ENCODE peak calls at places on chromosomes 1 and 21, in ten cellular contexts. One of them, this sample, is unnamed.

GRCh38 chr1:24551290-24551859 is 4.5 kb upstream of the NCMAP start:
- DNase-seq in COLO829: no peak
- DNase-seq in fibroblast of the conjunctiva: no peak
- DNase-seq in Ammon's horn: no peak
- DNase-seq in stimulated activated CD4-positive, alpha-beta T cell treated with anti-CD3 and anti-CD28 coated beads, Interleukin-4, amount 100 ng/mL, for 1 hour: no peak
- DNase-seq in Caki2: no peak
- DNase-seq in stimulated activated CD8-positive, alpha-beta memory T cell treated with anti-CD3 and anti-CD28 coated beads, Interleukin-2, amount 100 ng/mL, for 48 hours: no peak
- DNase-seq in fibroblast of lung: no peak
- DNase-seq in astrocyte of the spinal cord: no peak
- DNase-seq in GM23338: no peak
- DNase-seq in this sample: no peak

GRCh38 chr1:67723620-67724019 is 38.6 kb downstream of the GADD45A start:
- DNase-seq in COLO829: no peak
- DNase-seq in fibroblast of the conjunctiva: no peak
- DNase-seq in Ammon's horn: no peak
- DNase-seq in stimulated activated CD4-positive, alpha-beta T cell treated with anti-CD3 and anti-CD28 coated beads, Interleukin-4, amount 100 ng/mL, for 1 hour: no peak
- DNase-seq in Caki2: peak; percentile 59
- DNase-seq in stimulated activated CD8-positive, alpha-beta memory T cell treated with anti-CD3 and anti-CD28 coated beads, Interleukin-2, amount 100 ng/mL, for 48 hours: no peak
- DNase-seq in fibroblast of lung: peak; percentile 87
- DNase-seq in astrocyte of the spinal cord: peak; percentile 58
- DNase-seq in GM23338: no peak
- DNase-seq in this sample: no peak

GRCh38 chr1:34924759-34925555 is 4.5 kb downstream of the DLGAP3 start:
- DNase-seq in COLO829: peak; percentile 80
- DNase-seq in fibroblast of the conjunctiva: peak; percentile 5
- DNase-seq in Ammon's horn: no peak
- DNase-seq in stimulated activated CD4-positive, alpha-beta T cell treated with anti-CD3 and anti-CD28 coated beads, Interleukin-4, amount 100 ng/mL, for 1 hour: peak; percentile 54
- DNase-seq in Caki2: peak; percentile 38
- DNase-seq in stimulated activated CD8-positive, alpha-beta memory T cell treated with anti-CD3 and anti-CD28 coated beads, Interleukin-2, amount 100 ng/mL, for 48 hours: peak; percentile 37
- DNase-seq in fibroblast of lung: peak; percentile 50
- DNase-seq in astrocyte of the spinal cord: peak; percentile 52
- DNase-seq in GM23338: peak; percentile 91
- DNase-seq in this sample: no peak

GRCh38 chr1:215273838-215274516 is 191.4 kb downstream of the KCNK2 start:
- DNase-seq in COLO829: peak; percentile 82
- DNase-seq in fibroblast of the conjunctiva: peak; percentile 21
- DNase-seq in Ammon's horn: no peak
- DNase-seq in stimulated activated CD4-positive, alpha-beta T cell treated with anti-CD3 and anti-CD28 coated beads, Interleukin-4, amount 100 ng/mL, for 1 hour: no peak
- DNase-seq in Caki2: no peak
- DNase-seq in stimulated activated CD8-positive, alpha-beta memory T cell treated with anti-CD3 and anti-CD28 coated beads, Interleukin-2, amount 100 ng/mL, for 48 hours: no peak
- DNase-seq in fibroblast of lung: peak; percentile 94
- DNase-seq in astrocyte of the spinal cord: peak; percentile 85
- DNase-seq in GM23338: no peak
- DNase-seq in this sample: peak; percentile 21

GRCh38 chr1:71561729-71562128 is 480.9 kb upstream of the ZRANB2 start:
- DNase-seq in COLO829: peak; percentile 73
- DNase-seq in fibroblast of the conjunctiva: peak; percentile 23
- DNase-seq in Ammon's horn: no peak
- DNase-seq in stimulated activated CD4-positive, alpha-beta T cell treated with anti-CD3 and anti-CD28 coated beads, Interleukin-4, amount 100 ng/mL, for 1 hour: no peak
- DNase-seq in Caki2: no peak
- DNase-seq in stimulated activated CD8-positive, alpha-beta memory T cell treated with anti-CD3 and anti-CD28 coated beads, Interleukin-2, amount 100 ng/mL, for 48 hours: no peak
- DNase-seq in fibroblast of lung: peak; percentile 86
- DNase-seq in astrocyte of the spinal cord: peak; percentile 86
- DNase-seq in GM23338: no peak
- DNase-seq in this sample: no peak

GRCh38 chr1:116268211-116268610 is 104.8 kb upstream of the ATP1A1 start:
- DNase-seq in COLO829: no peak
- DNase-seq in fibroblast of the conjunctiva: peak; percentile 17
- DNase-seq in Ammon's horn: peak; percentile 40
- DNase-seq in stimulated activated CD4-positive, alpha-beta T cell treated with anti-CD3 and anti-CD28 coated beads, Interleukin-4, amount 100 ng/mL, for 1 hour: peak; percentile 9
- DNase-seq in Caki2: peak; percentile 65
- DNase-seq in stimulated activated CD8-positive, alpha-beta memory T cell treated with anti-CD3 and anti-CD28 coated beads, Interleukin-2, amount 100 ng/mL, for 48 hours: no peak
- DNase-seq in fibroblast of lung: no peak
- DNase-seq in astrocyte of the spinal cord: no peak
- DNase-seq in GM23338: no peak
- DNase-seq in this sample: no peak

GRCh38 chr1:245155186-245156040 is 628 bp downstream of the KIF26B start:
- DNase-seq in COLO829: no peak
- DNase-seq in fibroblast of the conjunctiva: no peak
- DNase-seq in Ammon's horn: no peak
- DNase-seq in stimulated activated CD4-positive, alpha-beta T cell treated with anti-CD3 and anti-CD28 coated beads, Interleukin-4, amount 100 ng/mL, for 1 hour: peak; percentile 6
- DNase-seq in Caki2: peak; percentile 32
- DNase-seq in stimulated activated CD8-positive, alpha-beta memory T cell treated with anti-CD3 and anti-CD28 coated beads, Interleukin-2, amount 100 ng/mL, for 48 hours: no peak
- DNase-seq in fibroblast of lung: peak; percentile 40
- DNase-seq in astrocyte of the spinal cord: peak; percentile 46
- DNase-seq in GM23338: peak; percentile 60
- DNase-seq in this sample: no peak

GRCh38 chr1:27626031-27626935 is 8.7 kb downstream of the FGR start:
- DNase-seq in COLO829: no peak
- DNase-seq in fibroblast of the conjunctiva: no peak
- DNase-seq in Ammon's horn: no peak
- DNase-seq in stimulated activated CD4-positive, alpha-beta T cell treated with anti-CD3 and anti-CD28 coated beads, Interleukin-4, amount 100 ng/mL, for 1 hour: no peak
- DNase-seq in Caki2: no peak
- DNase-seq in stimulated activated CD8-positive, alpha-beta memory T cell treated with anti-CD3 and anti-CD28 coated beads, Interleukin-2, amount 100 ng/mL, for 48 hours: no peak
- DNase-seq in fibroblast of lung: no peak
- DNase-seq in astrocyte of the spinal cord: no peak
- DNase-seq in GM23338: no peak
- DNase-seq in this sample: no peak

GRCh38 chr1:179293340-179294327 is at the start of gene SOAT1:
- DNase-seq in COLO829: peak; percentile 88
- DNase-seq in fibroblast of the conjunctiva: peak; percentile 82
- DNase-seq in Ammon's horn: peak; percentile 95
- DNase-seq in stimulated activated CD4-positive, alpha-beta T cell treated with anti-CD3 and anti-CD28 coated beads, Interleukin-4, amount 100 ng/mL, for 1 hour: peak; percentile 93
- DNase-seq in Caki2: peak; percentile 93
- DNase-seq in stimulated activated CD8-positive, alpha-beta memory T cell treated with anti-CD3 and anti-CD28 coated beads, Interleukin-2, amount 100 ng/mL, for 48 hours: peak; percentile 95
- DNase-seq in fibroblast of lung: peak; percentile 90
- DNase-seq in astrocyte of the spinal cord: peak; percentile 92
- DNase-seq in GM23338: peak; percentile 96
- DNase-seq in this sample: peak; percentile 70

GRCh38 chr1:17606826-17607440 is 67.4 kb downstream of the ARHGEF10L start:
- DNase-seq in COLO829: peak; percentile 44
- DNase-seq in fibroblast of the conjunctiva: no peak
- DNase-seq in Ammon's horn: peak; percentile 79
- DNase-seq in stimulated activated CD4-positive, alpha-beta T cell treated with anti-CD3 and anti-CD28 coated beads, Interleukin-4, amount 100 ng/mL, for 1 hour: peak; percentile 24
- DNase-seq in Caki2: peak; percentile 46
- DNase-seq in stimulated activated CD8-positive, alpha-beta memory T cell treated with anti-CD3 and anti-CD28 coated beads, Interleukin-2, amount 100 ng/mL, for 48 hours: peak; percentile 38
- DNase-seq in fibroblast of lung: peak; percentile 35
- DNase-seq in astrocyte of the spinal cord: peak; percentile 63
- DNase-seq in GM23338: peak; percentile 94
- DNase-seq in this sample: no peak

GRCh38 chr1:109910963-109911798 is 532 bp downstream of the CSF1 start:
- DNase-seq in COLO829: no peak
- DNase-seq in fibroblast of the conjunctiva: no peak
- DNase-seq in Ammon's horn: no peak
- DNase-seq in stimulated activated CD4-positive, alpha-beta T cell treated with anti-CD3 and anti-CD28 coated beads, Interleukin-4, amount 100 ng/mL, for 1 hour: peak; percentile 37
- DNase-seq in Caki2: no peak
- DNase-seq in stimulated activated CD8-positive, alpha-beta memory T cell treated with anti-CD3 and anti-CD28 coated beads, Interleukin-2, amount 100 ng/mL, for 48 hours: no peak
- DNase-seq in fibroblast of lung: peak; percentile 26
- DNase-seq in astrocyte of the spinal cord: no peak
- DNase-seq in GM23338: peak; percentile 67
- DNase-seq in this sample: no peak

GRCh38 chr1:53833393-53833792 is 4.7 kb downstream of the NDC1 start:
- DNase-seq in COLO829: no peak
- DNase-seq in fibroblast of the conjunctiva: no peak
- DNase-seq in Ammon's horn: no peak
- DNase-seq in stimulated activated CD4-positive, alpha-beta T cell treated with anti-CD3 and anti-CD28 coated beads, Interleukin-4, amount 100 ng/mL, for 1 hour: no peak
- DNase-seq in Caki2: no peak
- DNase-seq in stimulated activated CD8-positive, alpha-beta memory T cell treated with anti-CD3 and anti-CD28 coated beads, Interleukin-2, amount 100 ng/mL, for 48 hours: no peak
- DNase-seq in fibroblast of lung: no peak
- DNase-seq in astrocyte of the spinal cord: no peak
- DNase-seq in GM23338: no peak
- DNase-seq in this sample: no peak

GRCh38 chr21:46509760-46510159 is 51.1 kb downstream of the DIP2A start:
- DNase-seq in COLO829: no peak
- DNase-seq in fibroblast of the conjunctiva: peak; percentile 32
- DNase-seq in Ammon's horn: no peak
- DNase-seq in stimulated activated CD4-positive, alpha-beta T cell treated with anti-CD3 and anti-CD28 coated beads, Interleukin-4, amount 100 ng/mL, for 1 hour: no peak
- DNase-seq in Caki2: no peak
- DNase-seq in stimulated activated CD8-positive, alpha-beta memory T cell treated with anti-CD3 and anti-CD28 coated beads, Interleukin-2, amount 100 ng/mL, for 48 hours: no peak
- DNase-seq in fibroblast of lung: no peak
- DNase-seq in astrocyte of the spinal cord: peak; percentile 82
- DNase-seq in GM23338: no peak
- DNase-seq in this sample: no peak

GRCh38 chr1:226882631-226883409 is 12.4 kb downstream of the PSEN2 start:
- DNase-seq in COLO829: no peak
- DNase-seq in fibroblast of the conjunctiva: no peak
- DNase-seq in Ammon's horn: no peak
- DNase-seq in stimulated activated CD4-positive, alpha-beta T cell treated with anti-CD3 and anti-CD28 coated beads, Interleukin-4, amount 100 ng/mL, for 1 hour: peak; percentile 34
- DNase-seq in Caki2: peak; percentile 76
- DNase-seq in stimulated activated CD8-positive, alpha-beta memory T cell treated with anti-CD3 and anti-CD28 coated beads, Interleukin-2, amount 100 ng/mL, for 48 hours: no peak
- DNase-seq in fibroblast of lung: peak; percentile 57
- DNase-seq in astrocyte of the spinal cord: no peak
- DNase-seq in GM23338: no peak
- DNase-seq in this sample: no peak

GRCh38 chr1:93630168-93630567 is 51.5 kb downstream of the BCAR3 start:
- DNase-seq in COLO829: no peak
- DNase-seq in fibroblast of the conjunctiva: no peak
- DNase-seq in Ammon's horn: no peak
- DNase-seq in stimulated activated CD4-positive, alpha-beta T cell treated with anti-CD3 and anti-CD28 coated beads, Interleukin-4, amount 100 ng/mL, for 1 hour: no peak
- DNase-seq in Caki2: no peak
- DNase-seq in stimulated activated CD8-positive, alpha-beta memory T cell treated with anti-CD3 and anti-CD28 coated beads, Interleukin-2, amount 100 ng/mL, for 48 hours: no peak
- DNase-seq in fibroblast of lung: no peak
- DNase-seq in astrocyte of the spinal cord: no peak
- DNase-seq in GM23338: no peak
- DNase-seq in this sample: no peak

GRCh38 chr1:228064741-228065542 is 17.6 kb upstream of the ARF1 start:
- DNase-seq in COLO829: no peak
- DNase-seq in fibroblast of the conjunctiva: no peak
- DNase-seq in Ammon's horn: no peak
- DNase-seq in stimulated activated CD4-positive, alpha-beta T cell treated with anti-CD3 and anti-CD28 coated beads, Interleukin-4, amount 100 ng/mL, for 1 hour: no peak
- DNase-seq in Caki2: no peak
- DNase-seq in stimulated activated CD8-positive, alpha-beta memory T cell treated with anti-CD3 and anti-CD28 coated beads, Interleukin-2, amount 100 ng/mL, for 48 hours: no peak
- DNase-seq in fibroblast of lung: no peak
- DNase-seq in astrocyte of the spinal cord: no peak
- DNase-seq in GM23338: no peak
- DNase-seq in this sample: no peak

GRCh38 chr21:41603476-41603875 is 95.5 kb upstream of the TMPRSS2 start:
- DNase-seq in COLO829: no peak
- DNase-seq in fibroblast of the conjunctiva: no peak
- DNase-seq in Ammon's horn: no peak
- DNase-seq in stimulated activated CD4-positive, alpha-beta T cell treated with anti-CD3 and anti-CD28 coated beads, Interleukin-4, amount 100 ng/mL, for 1 hour: no peak
- DNase-seq in Caki2: no peak
- DNase-seq in stimulated activated CD8-positive, alpha-beta memory T cell treated with anti-CD3 and anti-CD28 coated beads, Interleukin-2, amount 100 ng/mL, for 48 hours: no peak
- DNase-seq in fibroblast of lung: no peak
- DNase-seq in astrocyte of the spinal cord: no peak
- DNase-seq in GM23338: no peak
- DNase-seq in this sample: no peak

GRCh38 chr1:178498896-178499675 is 2.3 kb upstream of the CLEC20A start:
- DNase-seq in COLO829: no peak
- DNase-seq in fibroblast of the conjunctiva: no peak
- DNase-seq in Ammon's horn: no peak
- DNase-seq in stimulated activated CD4-positive, alpha-beta T cell treated with anti-CD3 and anti-CD28 coated beads, Interleukin-4, amount 100 ng/mL, for 1 hour: no peak
- DNase-seq in Caki2: no peak
- DNase-seq in stimulated activated CD8-positive, alpha-beta memory T cell treated with anti-CD3 and anti-CD28 coated beads, Interleukin-2, amount 100 ng/mL, for 48 hours: no peak
- DNase-seq in fibroblast of lung: no peak
- DNase-seq in astrocyte of the spinal cord: no peak
- DNase-seq in GM23338: peak; percentile 61
- DNase-seq in this sample: no peak

GRCh38 chr1:4489486-4489885 is 164.9 kb upstream of the AJAP1 start:
- DNase-seq in COLO829: no peak
- DNase-seq in fibroblast of the conjunctiva: no peak
- DNase-seq in Ammon's horn: no peak
- DNase-seq in stimulated activated CD4-positive, alpha-beta T cell treated with anti-CD3 and anti-CD28 coated beads, Interleukin-4, amount 100 ng/mL, for 1 hour: no peak
- DNase-seq in Caki2: no peak
- DNase-seq in stimulated activated CD8-positive, alpha-beta memory T cell treated with anti-CD3 and anti-CD28 coated beads, Interleukin-2, amount 100 ng/mL, for 48 hours: no peak
- DNase-seq in fibroblast of lung: no peak
- DNase-seq in astrocyte of the spinal cord: no peak
- DNase-seq in GM23338: no peak
- DNase-seq in this sample: no peak

GRCh38 chr1:228899421-228899956 is 164.2 kb downstream of the RHOU start:
- DNase-seq in COLO829: no peak
- DNase-seq in fibroblast of the conjunctiva: no peak
- DNase-seq in Ammon's horn: no peak
- DNase-seq in stimulated activated CD4-positive, alpha-beta T cell treated with anti-CD3 and anti-CD28 coated beads, Interleukin-4, amount 100 ng/mL, for 1 hour: no peak
- DNase-seq in Caki2: no peak
- DNase-seq in stimulated activated CD8-positive, alpha-beta memory T cell treated with anti-CD3 and anti-CD28 coated beads, Interleukin-2, amount 100 ng/mL, for 48 hours: no peak
- DNase-seq in fibroblast of lung: no peak
- DNase-seq in astrocyte of the spinal cord: no peak
- DNase-seq in GM23338: no peak
- DNase-seq in this sample: no peak

GRCh38 chr1:151713874-151714273 is 2.7 kb downstream of the CELF3 start:
- DNase-seq in COLO829: no peak
- DNase-seq in fibroblast of the conjunctiva: no peak
- DNase-seq in Ammon's horn: no peak
- DNase-seq in stimulated activated CD4-positive, alpha-beta T cell treated with anti-CD3 and anti-CD28 coated beads, Interleukin-4, amount 100 ng/mL, for 1 hour: no peak
- DNase-seq in Caki2: no peak
- DNase-seq in stimulated activated CD8-positive, alpha-beta memory T cell treated with anti-CD3 and anti-CD28 coated beads, Interleukin-2, amount 100 ng/mL, for 48 hours: no peak
- DNase-seq in fibroblast of lung: no peak
- DNase-seq in astrocyte of the spinal cord: no peak
- DNase-seq in GM23338: no peak
- DNase-seq in this sample: no peak

GRCh38 chr1:205263580-205264190 is 35.9 kb downstream of the TMCC2 start:
- DNase-seq in COLO829: no peak
- DNase-seq in fibroblast of the conjunctiva: no peak
- DNase-seq in Ammon's horn: no peak
- DNase-seq in stimulated activated CD4-positive, alpha-beta T cell treated with anti-CD3 and anti-CD28 coated beads, Interleukin-4, amount 100 ng/mL, for 1 hour: no peak
- DNase-seq in Caki2: no peak
- DNase-seq in stimulated activated CD8-positive, alpha-beta memory T cell treated with anti-CD3 and anti-CD28 coated beads, Interleukin-2, amount 100 ng/mL, for 48 hours: no peak
- DNase-seq in fibroblast of lung: peak; percentile 85
- DNase-seq in astrocyte of the spinal cord: no peak
- DNase-seq in GM23338: no peak
- DNase-seq in this sample: no peak

GRCh38 chr1:48066951-48067350 is 69.8 kb upstream of the TRABD2B start:
- DNase-seq in COLO829: no peak
- DNase-seq in fibroblast of the conjunctiva: no peak
- DNase-seq in Ammon's horn: no peak
- DNase-seq in stimulated activated CD4-positive, alpha-beta T cell treated with anti-CD3 and anti-CD28 coated beads, Interleukin-4, amount 100 ng/mL, for 1 hour: no peak
- DNase-seq in Caki2: peak; percentile 66
- DNase-seq in stimulated activated CD8-positive, alpha-beta memory T cell treated with anti-CD3 and anti-CD28 coated beads, Interleukin-2, amount 100 ng/mL, for 48 hours: no peak
- DNase-seq in fibroblast of lung: no peak
- DNase-seq in astrocyte of the spinal cord: no peak
- DNase-seq in GM23338: no peak
- DNase-seq in this sample: no peak

GRCh38 chr1:117886101-117886795 is 43.2 kb downstream of the GDAP2 start:
- DNase-seq in COLO829: no peak
- DNase-seq in fibroblast of the conjunctiva: no peak
- DNase-seq in Ammon's horn: no peak
- DNase-seq in stimulated activated CD4-positive, alpha-beta T cell treated with anti-CD3 and anti-CD28 coated beads, Interleukin-4, amount 100 ng/mL, for 1 hour: no peak
- DNase-seq in Caki2: no peak
- DNase-seq in stimulated activated CD8-positive, alpha-beta memory T cell treated with anti-CD3 and anti-CD28 coated beads, Interleukin-2, amount 100 ng/mL, for 48 hours: no peak
- DNase-seq in fibroblast of lung: peak; percentile 76
- DNase-seq in astrocyte of the spinal cord: peak; percentile 35
- DNase-seq in GM23338: no peak
- DNase-seq in this sample: no peak

GRCh38 chr1:209789245-209789644 is 4.9 kb upstream of the C1orf74 start:
- DNase-seq in COLO829: no peak
- DNase-seq in fibroblast of the conjunctiva: no peak
- DNase-seq in Ammon's horn: no peak
- DNase-seq in stimulated activated CD4-positive, alpha-beta T cell treated with anti-CD3 and anti-CD28 coated beads, Interleukin-4, amount 100 ng/mL, for 1 hour: no peak
- DNase-seq in Caki2: no peak
- DNase-seq in stimulated activated CD8-positive, alpha-beta memory T cell treated with anti-CD3 and anti-CD28 coated beads, Interleukin-2, amount 100 ng/mL, for 48 hours: no peak
- DNase-seq in fibroblast of lung: no peak
- DNase-seq in astrocyte of the spinal cord: no peak
- DNase-seq in GM23338: no peak
- DNase-seq in this sample: no peak

GRCh38 chr1:116002781-116003455 is 26.6 kb downstream of the SLC22A15 start:
- DNase-seq in COLO829: no peak
- DNase-seq in fibroblast of the conjunctiva: no peak
- DNase-seq in Ammon's horn: peak; percentile 89
- DNase-seq in stimulated activated CD4-positive, alpha-beta T cell treated with anti-CD3 and anti-CD28 coated beads, Interleukin-4, amount 100 ng/mL, for 1 hour: no peak
- DNase-seq in Caki2: no peak
- DNase-seq in stimulated activated CD8-positive, alpha-beta memory T cell treated with anti-CD3 and anti-CD28 coated beads, Interleukin-2, amount 100 ng/mL, for 48 hours: no peak
- DNase-seq in fibroblast of lung: no peak
- DNase-seq in astrocyte of the spinal cord: no peak
- DNase-seq in GM23338: peak; percentile 17
- DNase-seq in this sample: no peak

GRCh38 chr1:83058327-83058726 is 940.6 kb downstream of the TTLL7 start:
- DNase-seq in COLO829: no peak
- DNase-seq in fibroblast of the conjunctiva: no peak
- DNase-seq in Ammon's horn: no peak
- DNase-seq in stimulated activated CD4-positive, alpha-beta T cell treated with anti-CD3 and anti-CD28 coated beads, Interleukin-4, amount 100 ng/mL, for 1 hour: no peak
- DNase-seq in Caki2: no peak
- DNase-seq in stimulated activated CD8-positive, alpha-beta memory T cell treated with anti-CD3 and anti-CD28 coated beads, Interleukin-2, amount 100 ng/mL, for 48 hours: no peak
- DNase-seq in fibroblast of lung: no peak
- DNase-seq in astrocyte of the spinal cord: no peak
- DNase-seq in GM23338: no peak
- DNase-seq in this sample: no peak

GRCh38 chr1:171805395-171806115 is 24.1 kb downstream of the METTL13 start:
- DNase-seq in COLO829: no peak
- DNase-seq in fibroblast of the conjunctiva: no peak
- DNase-seq in Ammon's horn: peak; percentile 40
- DNase-seq in stimulated activated CD4-positive, alpha-beta T cell treated with anti-CD3 and anti-CD28 coated beads, Interleukin-4, amount 100 ng/mL, for 1 hour: no peak
- DNase-seq in Caki2: peak; percentile 26
- DNase-seq in stimulated activated CD8-positive, alpha-beta memory T cell treated with anti-CD3 and anti-CD28 coated beads, Interleukin-2, amount 100 ng/mL, for 48 hours: no peak
- DNase-seq in fibroblast of lung: no peak
- DNase-seq in astrocyte of the spinal cord: no peak
- DNase-seq in GM23338: no peak
- DNase-seq in this sample: no peak